ENCODE peak calls at places on chromosomes 13 and 19, in ten cellular contexts. M, P, R, H, C, X, J, K, Y and S are unnamed samples.

GRCh38 chr13:109517516-109517915 is 268.9 kb downstream of the IRS2 start:
- DNase-seq in M (no peak), P (no peak), R (no peak), H (no peak), C (no peak), X (no peak), J (no peak), K (no peak), Y (no peak), S (no peak)

GRCh38 chr13:44648392-44649117 is 72.4 kb upstream of the TSC22D1 start:
- DNase-seq in M (no peak), P (no peak), R (no peak), H (no peak), C (no peak), X (peak), J (no peak), K (no peak), Y (peak), S (no peak)

GRCh38 chr13:32530841-32531253 is 7.7 kb downstream of the N4BP2L2 start:
- DNase-seq in M (no peak), P (no peak), R (peak), H (no peak), C (peak), X (peak), J (no peak), K (no peak), Y (no peak), S (no peak)

GRCh38 chr19:571127-571974 is 1.0 kb upstream of the BSG start:
- DNase-seq in M (no peak), P (no peak), R (peak), H (no peak), C (no peak), X (peak), J (peak), K (no peak), Y (no peak), S (no peak)

GRCh38 chr13:47897411-47898050 is 103.5 kb downstream of the SUCLA2 start:
- DNase-seq in M (no peak), P (no peak), R (peak), H (no peak), C (no peak), X (no peak), J (no peak), K (no peak), Y (no peak), S (no peak)

GRCh38 chr13:54368387-54368786 is 1339.8 kb downstream of the OLFM4 start:
- DNase-seq in M (no peak), P (no peak), R (no peak), H (no peak), C (no peak), X (no peak), J (no peak), K (no peak), Y (no peak), S (no peak)

GRCh38 chr13:66348745-66349720 is 881.1 kb downstream of the PCDH9 start:
- DNase-seq in M (no peak), P (no peak), R (peak), H (no peak), C (no peak), X (peak), J (peak), K (no peak), Y (no peak), S (no peak)

GRCh38 chr13:102517959-102518358 is 78.8 kb upstream of the TPP2 start:
- DNase-seq in M (no peak), P (no peak), R (no peak), H (no peak), C (no peak), X (no peak), J (no peak), K (no peak), Y (peak), S (no peak)

GRCh38 chr13:77040076-77040475 is 13.1 kb upstream of the FBXL3 start:
- DNase-seq in M (no peak), P (no peak), R (no peak), H (no peak), C (no peak), X (no peak), J (no peak), K (no peak), Y (no peak), S (no peak)

GRCh38 chr19:47776568-47776967 is 1.9 kb upstream of the SELENOW start:
- DNase-seq in M (no peak), P (no peak), R (no peak), H (no peak), C (no peak), X (peak), J (no peak), K (no peak), Y (no peak), S (no peak)

GRCh38 chr13:100584901-100585300 is 3.7 kb downstream of the GGACT start:
- DNase-seq in M (no peak), P (no peak), R (no peak), H (no peak), C (no peak), X (no peak), J (no peak), K (no peak), Y (no peak), S (no peak)

GRCh38 chr19:5985098-5985783 is 7.3 kb upstream of the RANBP3 start:
- DNase-seq in M (no peak), P (no peak), R (peak), H (no peak), C (no peak), X (peak), J (no peak), K (no peak), Y (no peak), S (no peak)

GRCh38 chr19:13212759-13213330 is 62.6 kb downstream of the IER2 start:
- DNase-seq in M (peak), P (peak), R (peak), H (peak), C (no peak), X (peak), J (peak), K (no peak), Y (peak), S (peak)

GRCh38 chr19:1249298-1249989 is 1.1 kb downstream of the MIDN start:
- DNase-seq in M (peak), P (peak), R (peak), H (no peak), C (peak), X (peak), J (peak), K (peak), Y (peak), S (no peak)

GRCh38 chr19:35822579-35822978 is 9.9 kb upstream of the PRODH2 start:
- DNase-seq in M (no peak), P (no peak), R (no peak), H (no peak), C (no peak), X (no peak), J (no peak), K (no peak), Y (no peak), S (no peak)

GRCh38 chr19:4970558-4971423 is 1.9 kb downstream of the KDM4B start:
- DNase-seq in M (no peak), P (no peak), R (peak), H (no peak), C (no peak), X (peak), J (no peak), K (no peak), Y (peak), S (no peak)

GRCh38 chr13:49540552-49540951 is 44.8 kb downstream of the PHF11 start:
- DNase-seq in M (no peak), P (no peak), R (peak), H (no peak), C (no peak), X (peak), J (no peak), K (no peak), Y (no peak), S (no peak)
- H3K4me3 ChIP-seq in M (no peak), P (no peak), R (no peak), H (no peak), C (no peak), X (no peak), J (no peak), K (no peak), Y (no peak), S (no peak)

GRCh38 chr19:55339225-55340143 is at the start of gene KMT5C:
- DNase-seq in M (peak), P (peak), R (peak), H (peak), C (peak), X (peak), J (peak), K (peak), Y (peak), S (peak)
- TF ChIP-seq CTCF in M (peak), P (peak), R (peak), H (peak), C (peak), X (peak), J (no peak), K (peak), Y (peak), S (no peak)

GRCh38 chr13:33679658-33680012 is 138.3 kb upstream of the RFC3 start:
- DNase-seq in M (no peak), P (no peak), R (no peak), H (no peak), C (no peak), X (no peak), J (no peak), K (no peak), Y (no peak), S (no peak)
- H3K4me3 ChIP-seq in M (no peak), P (no peak), R (no peak), H (no peak), C (no peak), X (no peak), J (no peak), K (no peak), Y (no peak), S (peak)

GRCh38 chr13:71882120-71882519 is 15.1 kb upstream of the DACH1 start:
- DNase-seq in M (no peak), P (no peak), R (no peak), H (no peak), C (no peak), X (no peak), J (no peak), K (no peak), Y (no peak), S (no peak)
- TF ChIP-seq CTCF in M (no peak), P (no peak), R (no peak), H (no peak), C (no peak), X (no peak), J (no peak), K (no peak), Y (no peak), S (no peak)

DNA sequence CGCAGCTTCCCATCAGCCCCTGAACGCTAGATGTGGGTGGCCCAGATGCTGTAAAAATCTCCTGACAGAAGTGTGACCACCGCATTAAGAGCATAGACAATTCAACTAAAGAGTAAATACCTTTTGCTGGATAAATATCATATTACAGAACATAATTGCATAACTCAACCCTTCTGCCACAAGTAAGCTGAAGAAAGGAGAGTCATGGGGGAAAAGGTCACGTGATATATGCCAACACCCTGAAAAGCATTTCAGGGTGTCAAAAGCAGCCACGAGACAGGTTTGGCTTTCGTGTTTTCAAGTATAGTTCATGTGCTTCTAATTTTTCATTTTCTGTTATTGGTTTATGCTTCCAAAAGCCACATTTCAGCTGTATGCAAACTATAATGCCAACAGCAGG is 71.3 kb downstream of the LHFPL6 start:
- DNase-seq in M (no peak), P (no peak), R (peak), H (no peak), C (no peak), X (no peak), J (no peak), K (no peak), Y (no peak), S (no peak)
- H3K4me3 ChIP-seq in M (no peak), P (no peak), R (no peak), H (no peak), C (no peak), X (no peak), J (no peak), K (no peak), Y (no peak), S (no peak)

GRCh38 chr13:61144834-61145593 is 270.6 kb downstream of the PCDH20 start:
- DNase-seq in M (no peak), P (no peak), R (no peak), H (no peak), C (no peak), X (no peak), J (no peak), K (no peak), Y (no peak), S (no peak)
- TF ChIP-seq CTCF in M (no peak), P (no peak), R (no peak), H (no peak), C (no peak), X (no peak), J (no peak), K (no peak), Y (no peak), S (no peak)

GRCh38 chr19:58009666-58010301 is 7.2 kb upstream of the ZNF606 start:
- DNase-seq in M (peak), P (peak), R (peak), H (peak), C (peak), X (peak), J (peak), K (no peak), Y (no peak), S (no peak)

GRCh38 chr19:58007285-58007684 is 4.7 kb upstream of the ZNF606 start:
- DNase-seq in M (no peak), P (no peak), R (no peak), H (no peak), C (no peak), X (no peak), J (no peak), K (no peak), Y (no peak), S (no peak)

GRCh38 chr19:58003153-58003828 is 671 bp upstream of the ZNF606 start:
- DNase-seq in M (no peak), P (no peak), R (peak), H (no peak), C (no peak), X (no peak), J (no peak), K (no peak), Y (no peak), S (no peak)

GRCh38 chr19:58010507-58010906 is 7.9 kb upstream of the ZNF606 start:
- DNase-seq in M (no peak), P (no peak), R (no peak), H (no peak), C (no peak), X (no peak), J (no peak), K (no peak), Y (no peak), S (no peak)

GRCh38 chr19:58009301-58009665 is 6.7 kb upstream of the ZNF606 start:
- DNase-seq in M (no peak), P (no peak), R (no peak), H (no peak), C (no peak), X (no peak), J (no peak), K (no peak), Y (no peak), S (no peak)
- H3K4me3 ChIP-seq in M (peak), P (no peak), R (peak), H (peak), C (peak), X (no peak), J (no peak), K (no peak), Y (no peak), S (peak)

GRCh38 chr19:30222428-30222873 is 149.7 kb upstream of the ZNF536 start:
- DNase-seq in M (no peak), P (peak), R (no peak), H (no peak), C (no peak), X (no peak), J (no peak), K (no peak), Y (peak), S (no peak)
- TF ChIP-seq CTCF in M (peak), P (no peak), R (peak), H (peak), C (peak), X (peak), J (peak), K (peak), Y (no peak), S (peak)

DNA sequence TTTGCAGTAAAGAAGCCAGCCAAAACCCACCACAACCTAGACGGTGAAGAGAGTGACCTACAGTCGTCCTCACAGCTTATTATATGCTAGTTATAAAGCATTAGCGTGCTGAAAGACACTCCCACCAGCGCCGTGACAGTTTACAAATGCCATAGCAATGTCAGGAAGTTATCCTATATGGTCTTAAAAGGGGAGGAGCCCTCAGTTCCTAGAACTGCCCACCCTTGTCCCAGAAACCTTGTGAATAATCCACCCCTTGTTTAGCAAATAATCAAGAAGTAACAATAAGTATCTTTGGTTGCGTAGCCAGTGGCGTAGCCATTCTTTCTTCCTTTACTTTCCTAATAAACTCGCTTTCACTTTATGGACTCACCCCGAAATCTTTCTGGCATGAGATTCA is 227.9 kb upstream of the ARGLU1 start:
- DNase-seq in M (no peak), P (no peak), R (no peak), H (no peak), C (no peak), X (peak), J (no peak), K (no peak), Y (no peak), S (no peak)
- H3K4me3 ChIP-seq in M (no peak), P (no peak), R (no peak), H (no peak), C (no peak), X (peak), J (no peak), K (peak), Y (no peak), S (no peak)